ENCODE peak calls at places on chromosomes 1 and 21, in ten cellular contexts. D is uterus; Y is BE2C; N is CD8-positive, alpha-beta T cell; M is nephron progenitor cell; K is neural crest cell; A is RWPE1; R is AG04450; L is astrocyte of the cerebellum; Z is esophagus muscularis mucosa. I is an unnamed sample.

GRCh38 chr1:156496211-156496761 is 4.3 kb downstream of the MEF2D start:
- DNase-seq in D (peak), Y (no peak), N (no peak), M (no peak), K (no peak), A (no peak), R (no peak), L (no peak), Z (no peak), I (no peak)

GRCh38 chr21:46425061-46425460 is 33.6 kb upstream of the DIP2A start:
- DNase-seq in D (no peak), Y (no peak), N (no peak), M (no peak), K (no peak), A (no peak), R (no peak), L (no peak), Z (no peak), I (no peak)

GRCh38 chr21:27505516-27505915 is 538.6 kb upstream of the ADAMTS5 start:
- DNase-seq in D (no peak), Y (no peak), N (no peak), M (no peak), K (no peak), A (no peak), R (peak), L (peak), Z (no peak), I (no peak)

GRCh38 chr1:229385853-229386456 is 43.1 kb upstream of the CCSAP start:
- DNase-seq in D (no peak), Y (no peak), N (no peak), M (no peak), K (no peak), A (no peak), R (no peak), L (no peak), Z (no peak), I (no peak)

GRCh38 chr21:46156678-46157077 is 1.3 kb upstream of the FTCD start:
- DNase-seq in D (peak), Y (no peak), N (no peak), M (no peak), K (no peak), A (no peak), R (no peak), L (no peak), Z (no peak), I (no peak)

GRCh38 chr1:78649628-78650027 is at the start of gene IFI44:
- DNase-seq in D (peak), Y (no peak), N (peak), M (no peak), K (no peak), A (peak), R (peak), L (peak), Z (no peak), I (peak)

GRCh38 chr1:183023146-183023600 is at the start of gene LAMC1:
- DNase-seq in D (peak), Y (peak), N (no peak), M (peak), K (peak), A (peak), R (peak), L (peak), Z (no peak), I (peak)

GRCh38 chr1:232988572-232989040 is 38.2 kb downstream of the NTPCR start:
- DNase-seq in D (no peak), Y (no peak), N (no peak), M (no peak), K (no peak), A (peak), R (peak), L (peak), Z (no peak), I (peak)

GRCh38 chr1:21175324-21175669 is 1.4 kb downstream of the EIF4G3 start:
- DNase-seq in D (peak), Y (no peak), N (no peak), M (no peak), K (no peak), A (no peak), R (no peak), L (no peak), Z (no peak), I (peak)

GRCh38 chr1:181918893-181919728 is 142.4 kb downstream of the ZNF648 start:
- DNase-seq in D (no peak), Y (no peak), N (no peak), M (peak), K (no peak), A (no peak), R (no peak), L (no peak), Z (no peak), I (no peak)

GRCh38 chr1:43299101-43299500 is 1.7 kb upstream of the TIE1 start:
- DNase-seq in D (no peak), Y (no peak), N (no peak), M (no peak), K (no peak), A (no peak), R (no peak), L (no peak), Z (no peak), I (no peak)

GRCh38 chr1:47031585-47031984 is 8.1 kb downstream of the CYP4X1 start:
- DNase-seq in D (no peak), Y (no peak), N (no peak), M (no peak), K (no peak), A (no peak), R (no peak), L (no peak), Z (peak), I (no peak)

GRCh38 chr1:231393668-231394067 is 28.4 kb downstream of the EGLN1 start:
- DNase-seq in D (no peak), Y (no peak), N (no peak), M (no peak), K (no peak), A (no peak), R (no peak), L (no peak), Z (no peak), I (no peak)

GRCh38 chr1:26145041-26145959 is 13.6 kb upstream of the FAM110D start:
- DNase-seq in D (peak), Y (peak), N (peak), M (peak), K (peak), A (peak), R (peak), L (peak), Z (peak), I (peak)

GRCh38 chr1:71311396-71311795 is 230.6 kb upstream of the ZRANB2 start:
- DNase-seq in D (no peak), Y (no peak), N (no peak), M (no peak), K (no peak), A (no peak), R (no peak), L (no peak), Z (no peak), I (no peak)

GRCh38 chr1:112501810-112502641 is 6.7 kb upstream of the WNT2B start:
- DNase-seq in D (peak), Y (peak), N (peak), M (peak), K (peak), A (peak), R (no peak), L (peak), Z (no peak), I (peak)
- TF ChIP-seq CTCF in D (peak), Y (peak), N (peak), M (peak), K (peak), A (peak), R (peak), L (peak), Z (peak), I (peak)

GRCh38 chr1:51792864-51793263 is 85.7 kb downstream of the NRDC start:
- DNase-seq in D (no peak), Y (no peak), N (no peak), M (no peak), K (no peak), A (no peak), R (peak), L (peak), Z (no peak), I (peak)
- TF ChIP-seq CTCF in D (no peak), Y (no peak), N (no peak), M (no peak), K (no peak), A (no peak), R (peak), L (no peak), Z (no peak), I (no peak)

GRCh38 chr1:89394851-89395250 is 31.0 kb downstream of the GBP6 start:
- DNase-seq in D (no peak), Y (no peak), N (no peak), M (no peak), K (no peak), A (no peak), R (no peak), L (no peak), Z (no peak), I (peak)
- TF ChIP-seq CTCF in D (no peak), Y (no peak), N (no peak), M (no peak), K (no peak), A (no peak), R (no peak), L (no peak), Z (no peak), I (no peak)

DNA sequence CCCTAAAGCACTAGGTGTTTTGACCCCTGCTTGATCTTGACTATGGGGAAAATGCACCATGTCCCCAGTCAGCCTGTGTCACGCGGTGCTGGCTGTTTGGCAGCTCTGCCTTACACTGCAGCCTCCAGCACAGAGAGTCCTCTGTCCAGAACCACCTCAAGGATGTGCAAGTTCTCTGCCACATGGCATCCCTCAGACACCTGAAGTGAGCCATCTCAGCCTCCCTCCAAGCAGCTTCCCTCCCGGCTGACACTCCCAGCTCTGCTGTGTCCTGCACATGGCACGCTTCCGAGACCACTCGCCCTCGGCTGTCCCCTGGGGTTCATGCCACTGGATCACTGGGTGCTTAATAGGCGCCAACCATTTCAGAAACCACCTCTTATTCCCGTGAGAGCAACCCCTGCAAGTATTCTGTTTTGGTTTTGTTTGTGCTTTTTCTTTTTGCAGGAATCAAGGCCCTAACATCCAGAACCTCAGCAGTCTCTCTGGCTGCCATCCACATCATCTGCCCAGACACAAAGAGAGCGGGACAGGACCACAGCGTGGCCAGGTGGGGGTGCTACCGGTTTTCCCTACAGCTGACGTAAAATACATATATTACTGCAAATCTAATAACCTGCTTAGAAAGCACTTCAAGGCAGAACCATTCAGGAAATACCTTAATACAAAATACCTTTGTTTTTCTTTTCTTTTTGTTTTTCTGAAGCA is 45.7 kb downstream of the CAPZB start:
- DNase-seq in D (no peak), Y (peak), N (peak), M (no peak), K (no peak), A (no peak), R (no peak), L (no peak), Z (no peak), I (no peak)
- TF ChIP-seq CTCF in D (no peak), Y (peak), N (peak), M (no peak), K (no peak), A (no peak), R (peak), L (peak), Z (peak), I (no peak)

GRCh38 chr1:184387871-184388670 is 1.2 kb downstream of the C1orf21 start:
- DNase-seq in D (peak), Y (peak), N (no peak), M (peak), K (peak), A (peak), R (peak), L (no peak), Z (no peak), I (peak)
- TF ChIP-seq CTCF in D (no peak), Y (peak), N (no peak), M (no peak), K (no peak), A (no peak), R (peak), L (no peak), Z (peak), I (peak)

GRCh38 chr1:207321045-207321789 is at the start of gene CD55:
- DNase-seq in D (peak), Y (peak), N (peak), M (peak), K (peak), A (peak), R (peak), L (peak), Z (peak), I (peak)
- TF ChIP-seq CTCF in D (peak), Y (peak), N (peak), M (no peak), K (peak), A (peak), R (peak), L (peak), Z (peak), I (peak)

DNA sequence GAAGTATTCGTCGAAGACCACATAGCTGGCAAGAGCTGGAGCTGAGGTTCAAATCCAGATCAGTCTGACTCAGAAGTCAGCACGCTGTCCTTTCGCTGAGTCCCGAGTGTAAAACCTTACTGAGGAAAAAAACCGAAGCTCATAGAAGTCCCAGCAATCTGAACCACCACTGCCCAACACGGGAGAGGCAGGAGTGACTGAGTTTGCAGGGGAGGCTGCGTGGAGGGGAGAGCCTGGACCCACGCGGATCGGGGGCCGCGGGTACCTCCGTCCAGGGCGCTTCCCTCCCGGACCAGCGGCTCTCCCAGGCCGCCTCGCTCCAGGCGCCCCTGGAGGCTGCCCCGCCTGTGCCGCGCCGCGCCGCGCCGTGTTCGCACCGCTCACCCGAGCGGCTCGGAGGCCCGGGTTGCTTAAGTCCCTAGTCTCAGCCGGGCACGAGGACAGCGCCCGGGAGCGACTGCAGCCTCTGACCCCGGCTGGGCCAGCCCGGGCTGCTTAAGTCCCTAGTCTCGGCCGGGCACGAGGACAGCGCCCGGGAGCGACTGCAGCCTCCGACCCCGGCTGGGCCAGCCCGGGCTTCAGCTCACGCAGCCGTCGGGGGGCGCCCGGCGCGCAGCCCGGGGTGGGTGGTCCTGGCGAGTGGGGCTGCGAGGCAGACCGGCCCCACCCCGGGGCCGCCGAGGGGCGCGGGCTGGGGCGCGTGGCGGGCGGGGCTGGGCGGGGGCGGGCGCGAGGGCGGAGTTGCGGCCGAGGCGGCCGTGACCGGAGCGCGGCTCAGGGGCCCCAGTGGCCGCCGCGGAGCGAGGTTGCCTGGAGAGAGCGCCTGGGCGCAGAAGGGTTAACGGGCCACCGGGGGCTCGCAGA is at the start of gene ADAMTSL4:
- DNase-seq in D (peak), Y (peak), N (no peak), M (peak), K (peak), A (peak), R (no peak), L (no peak), Z (no peak), I (peak)
- TF ChIP-seq CTCF in D (peak), Y (no peak), N (no peak), M (no peak), K (peak), A (no peak), R (peak), L (peak), Z (no peak), I (no peak)

GRCh38 chr1:16073490-16074104 is at the start of gene FAM131C:
- DNase-seq in D (no peak), Y (peak), N (no peak), M (peak), K (peak), A (peak), R (no peak), L (no peak), Z (no peak), I (peak)
- TF ChIP-seq CTCF in D (peak), Y (no peak), N (peak), M (no peak), K (peak), A (peak), R (peak), L (no peak), Z (peak), I (peak)

GRCh38 chr1:90800012-90800717 is 83.1 kb upstream of the BARHL2 start:
- DNase-seq in D (no peak), Y (no peak), N (no peak), M (no peak), K (no peak), A (no peak), R (no peak), L (no peak), Z (no peak), I (no peak)
- TF ChIP-seq CTCF in D (no peak), Y (no peak), N (no peak), M (no peak), K (no peak), A (no peak), R (no peak), L (no peak), Z (no peak), I (no peak)

DNA sequence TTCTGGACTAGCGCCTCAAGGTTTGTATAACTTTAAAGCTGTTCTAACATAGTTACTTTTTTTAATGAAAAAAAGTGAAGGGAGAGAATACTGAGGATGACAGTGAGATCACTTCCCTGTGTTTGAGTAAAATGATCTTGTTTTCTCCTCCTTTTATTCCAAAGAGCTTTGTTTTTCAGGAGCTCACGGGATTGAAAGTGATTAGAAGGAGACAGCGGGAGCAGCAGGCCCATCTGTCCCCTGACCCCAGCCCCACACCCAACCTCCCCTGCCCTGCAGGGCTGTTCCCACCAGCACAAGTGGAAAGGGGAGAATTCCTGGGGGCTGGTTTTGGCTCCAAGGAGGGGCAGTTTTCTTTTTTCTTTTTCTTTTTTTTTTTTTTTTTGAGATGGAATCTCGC is 2.1 kb upstream of the DNMT3L start:
- DNase-seq in D (no peak), Y (no peak), N (no peak), M (no peak), K (no peak), A (no peak), R (no peak), L (no peak), Z (no peak), I (no peak)
- TF ChIP-seq CTCF in D (no peak), Y (no peak), N (no peak), M (no peak), K (no peak), A (no peak), R (no peak), L (no peak), Z (no peak), I (no peak)

I was measured in epithelial cell of esophagus.